ENCODE peak calls at places on chromosomes 5 and 9, in four cellular contexts. A is Calu3, S is HFF-Myc, X is A549. Y is an unnamed sample.

GRCh38 chr5:35281613-35282012 is 51.3 kb upstream of the PRLR start:
- DNase-seq in X (no peak), S (no peak), A (no peak), Y (no peak)

GRCh38 chr9:92590386-92590785 is 54.6 kb upstream of the ECM2 start:
- DNase-seq in S (no peak), X (no peak), A (no peak), Y (no peak)

GRCh38 chr5:122870219-122870856 is 24.9 kb downstream of the SNX24 start:
- DNase-seq in S (peak; percentile 40), A (no peak), X (no peak), Y (no peak)

GRCh38 chr5:96252596-96252995 is 180.5 kb downstream of the PCSK1 start:
- DNase-seq in X (no peak), A (no peak), S (no peak), Y (no peak)

GRCh38 chr5:178256746-178257145 is 24.1 kb upstream of the PHYKPL start:
- DNase-seq in X (no peak), S (no peak), A (no peak), Y (no peak)

GRCh38 chr5:168883253-168883880 is 304.2 kb upstream of the PANK3 start:
- DNase-seq in A (no peak), S (no peak), X (no peak), Y (no peak)

GRCh38 chr5:141758316-141758965 is 76.4 kb upstream of the ARAP3 start:
- DNase-seq in S (no peak), A (peak; percentile 50), X (no peak), Y (peak; percentile 19)

GRCh38 chr9:86943223-86943870 is 4.0 kb downstream of the GAS1 start:
- DNase-seq in X (peak; percentile 7), S (no peak), A (no peak), Y (no peak)

GRCh38 chr5:18314192-18314778 is 680.0 kb downstream of the TAF11L14 start:
- DNase-seq in A (peak; percentile 1), S (no peak), X (peak; percentile 33), Y (peak; percentile 15)
- TF ChIP-seq CTCF in A (peak; percentile 46), S (no peak), X (peak; percentile 77), Y (peak; percentile 50)

GRCh38 chr5:176844706-176845391 is 34.5 kb downstream of the UNC5A start:
- DNase-seq in A (no peak), X (no peak), S (no peak), Y (no peak)

GRCh38 chr5:176843673-176844072 is 33.3 kb downstream of the UNC5A start:
- DNase-seq in X (no peak), A (no peak), S (no peak), Y (no peak)

GRCh38 chr5:176846335-176847140 is 36.2 kb downstream of the UNC5A start:
- DNase-seq in X (no peak), A (no peak), S (no peak), Y (peak; percentile 38)

GRCh38 chr5:176844281-176844680 is 33.9 kb downstream of the UNC5A start:
- DNase-seq in A (no peak), X (no peak), S (no peak), Y (no peak)

GRCh38 chr5:176845392-176845713 is 35.0 kb downstream of the UNC5A start:
- DNase-seq in S (no peak), X (no peak), A (no peak), Y (no peak)
- TF ChIP-seq CTCF in S (no peak), X (no peak), A (no peak), Y (no peak)

GRCh38 chr5:55191165-55191564 is 18.2 kb upstream of the CDC20B start:
- DNase-seq in A (no peak), S (no peak), X (no peak), Y (no peak)

GRCh38 chr5:55188656-55189380 is 15.8 kb upstream of the CDC20B start:
- DNase-seq in X (peak; percentile 41), A (no peak), S (no peak), Y (no peak)

DNA sequence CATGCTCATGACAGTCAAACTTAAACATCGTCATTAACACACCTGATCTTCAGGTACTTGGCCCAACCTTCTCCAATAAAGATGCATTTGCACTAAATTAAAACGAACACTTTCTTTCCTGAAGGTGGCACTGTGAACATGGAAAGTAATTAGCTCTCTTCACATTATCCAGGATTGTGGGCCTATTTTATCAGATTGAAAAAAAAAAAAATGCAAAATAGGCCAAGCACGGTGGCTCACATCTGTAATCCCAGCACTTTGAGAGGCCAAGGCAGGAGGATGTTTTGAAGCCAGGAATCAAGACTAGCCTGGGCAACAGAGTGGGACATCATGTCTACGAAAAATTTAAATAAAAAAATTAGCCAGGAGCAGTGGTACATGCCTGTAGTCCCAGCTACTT is 14.4 kb upstream of the CDC20B start:
- DNase-seq in A (peak; percentile 11), X (peak; percentile 36), S (no peak), Y (no peak)
- TF ChIP-seq CTCF in A (no peak), X (peak; percentile 49), S (no peak), Y (peak; percentile 31)

GRCh38 chr5:43105369-43106289 is 15.1 kb upstream of the ZNF131 start:
- DNase-seq in S (peak; percentile 87), A (peak; percentile 92), X (peak; percentile 98), Y (peak; percentile 93)

GRCh38 chr5:43106290-43106638 is 14.4 kb upstream of the ZNF131 start:
- DNase-seq in S (no peak), X (no peak), A (no peak), Y (peak; percentile 37)

GRCh38 chr5:43099615-43100014 is 21.1 kb upstream of the ZNF131 start:
- DNase-seq in S (no peak), A (no peak), X (no peak), Y (no peak)

GRCh38 chr5:43101491-43101890 is 19.2 kb upstream of the ZNF131 start:
- DNase-seq in X (no peak), A (no peak), S (no peak), Y (no peak)

DNA sequence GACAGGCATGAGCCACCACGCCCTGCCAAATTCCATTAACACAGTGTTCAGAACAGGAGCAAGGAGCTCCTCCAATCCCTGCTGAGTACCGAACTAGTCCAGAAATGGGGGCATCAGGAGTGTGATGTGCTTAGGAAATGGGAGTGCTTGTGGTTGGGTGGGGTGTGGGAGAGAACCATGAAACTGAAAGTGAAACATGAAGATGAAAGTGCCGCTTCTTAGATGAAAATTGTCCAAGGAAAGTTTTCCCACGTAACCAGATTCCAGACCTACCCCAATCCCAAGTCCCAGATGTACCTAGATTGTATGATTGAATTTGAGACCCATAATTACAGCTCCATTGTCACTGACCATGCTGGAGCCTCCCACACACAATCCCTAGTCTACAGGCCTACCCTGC is 16.6 kb upstream of the ZNF131 start:
- DNase-seq in A (no peak), S (no peak), X (no peak), Y (no peak)
- TF ChIP-seq CTCF in A (no peak), S (no peak), X (no peak), Y (no peak)

GRCh38 chr5:58459860-58460726 is at the start of gene PLK2:
- DNase-seq in A (peak; percentile 94), S (peak; percentile 77), X (peak; percentile 96), Y (peak; percentile 84)
- TF ChIP-seq CTCF in A (no peak), S (no peak), X (no peak), Y (no peak)

GRCh38 chr9:1460143-1460769 is 410.1 kb downstream of the DMRT2 start:
- DNase-seq in X (peak; percentile 13), A (no peak), S (no peak), Y (peak; percentile 22)
- TF ChIP-seq CTCF in X (no peak), A (no peak), S (peak; percentile 55), Y (peak; percentile 49)

DNA sequence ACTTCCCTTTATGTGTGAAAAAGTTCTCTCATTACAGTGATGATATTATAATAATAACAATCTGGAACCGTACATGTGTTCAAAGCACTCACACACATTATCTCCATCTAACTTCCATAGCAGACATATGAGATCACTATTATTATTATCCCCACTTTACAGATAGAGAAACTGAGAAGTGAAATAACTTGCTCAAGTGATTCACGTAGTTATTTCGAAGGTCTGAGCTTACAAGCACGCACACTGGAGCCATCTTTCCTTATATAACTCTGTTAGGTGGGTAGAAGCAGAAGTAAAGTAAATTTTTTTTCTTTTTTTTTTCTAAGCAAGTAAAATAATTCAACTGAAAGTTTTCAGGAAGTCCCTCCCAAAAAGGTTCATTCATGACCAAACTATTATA is 62.9 kb upstream of the PTGER4 start:
- DNase-seq in A (no peak), X (no peak), S (no peak), Y (no peak)
- TF ChIP-seq CTCF in A (no peak), X (no peak), S (no peak), Y (no peak)

DNA sequence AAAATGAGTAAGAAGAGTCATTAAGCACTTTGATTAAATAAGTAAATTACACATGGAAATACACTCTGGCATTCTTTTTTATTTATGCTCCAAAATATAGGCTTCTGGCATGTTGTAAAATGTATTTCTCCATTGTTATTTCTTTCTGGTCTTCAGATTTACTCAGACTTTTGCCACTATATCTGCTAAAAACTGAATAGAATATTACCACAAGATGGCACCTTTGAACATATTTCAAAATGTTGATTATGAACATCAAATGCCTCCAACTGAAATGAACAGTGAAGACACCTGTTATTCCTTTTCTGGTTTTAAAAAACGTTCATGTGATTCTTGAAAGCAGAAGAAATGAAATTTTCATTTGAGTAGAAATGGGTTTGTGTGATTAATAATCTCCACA is 23.6 kb downstream of the TYRP1 start:
- DNase-seq in A (no peak), X (no peak), S (no peak), Y (no peak)
- TF ChIP-seq CTCF in A (no peak), X (peak; percentile 57), S (no peak), Y (no peak)

DNA sequence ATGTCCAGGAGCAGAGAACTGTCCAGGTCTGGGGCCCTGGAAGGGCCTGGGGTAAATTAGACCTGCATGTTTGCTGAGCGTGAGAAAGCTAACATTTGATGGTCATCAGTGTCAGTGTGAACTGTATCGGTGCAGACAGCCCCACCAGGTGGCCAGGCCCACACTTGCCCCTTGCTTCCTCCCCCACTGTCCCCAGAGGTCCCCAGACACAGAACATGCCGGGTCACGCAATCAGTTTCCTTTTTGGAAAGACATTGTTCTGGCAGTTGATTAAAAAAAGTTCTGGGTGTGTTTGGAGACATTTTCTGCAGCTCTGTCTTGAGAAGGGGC is 1.5 kb downstream of the NKD2 start:
- DNase-seq in A (no peak), S (no peak), X (peak; percentile 35), Y (no peak)
- TF ChIP-seq CTCF in A (no peak), S (peak; percentile 17), X (no peak), Y (no peak)